ENCODE peak calls at places on chromosomes 5 and 9, in nine cellular contexts. Y, J, X, V, H, O, A, P and I are unnamed samples.

GRCh38 chr9:106864533-106865143 is 1.7 kb downstream of the ZNF462 start:
- DNase-seq in A (peak; percentile 38), J (no peak), X (no peak), P (no peak), O (peak; percentile 62), Y (peak; percentile 61), V (peak; percentile 52), H (peak; percentile 51), I (no peak)

GRCh38 chr5:177296581-177296980 is 6.9 kb downstream of the RAB24 start:
- DNase-seq in H (no peak), Y (no peak), A (no peak), P (no peak), V (no peak), J (no peak), O (no peak), X (no peak), I (no peak)

GRCh38 chr9:116342071-116342470 is 188.5 kb downstream of the PAPPA start:
- DNase-seq in H (peak; percentile 47), P (no peak), A (no peak), O (no peak), X (no peak), Y (no peak), V (peak; percentile 74), J (no peak), I (no peak)

GRCh38 chr5:73673161-73673591 is 47.2 kb downstream of the ARHGEF28 start:
- DNase-seq in X (no peak), P (peak; percentile 54), V (peak; percentile 82), Y (peak; percentile 90), J (no peak), A (no peak), H (peak; percentile 85), O (peak; percentile 86), I (no peak)

GRCh38 chr9:3569529-3569928 is 43.7 kb upstream of the RFX3 start:
- DNase-seq in Y (no peak), P (no peak), J (no peak), V (no peak), O (no peak), H (no peak), X (no peak), A (no peak), I (no peak)

GRCh38 chr5:148957591-148958202 is 105.2 kb downstream of the SH3TC2 start:
- DNase-seq in H (peak; percentile 22), A (no peak), J (no peak), V (peak; percentile 77), X (no peak), P (no peak), Y (peak; percentile 42), O (no peak), I (no peak)

GRCh38 chr5:173454381-173454763 is 126.2 kb upstream of the STC2 start:
- DNase-seq in A (no peak), V (peak; percentile 92), H (peak; percentile 48), J (no peak), O (peak; percentile 68), P (peak; percentile 48), X (no peak), Y (peak; percentile 46), I (no peak)

GRCh38 chr5:152256580-152256979 is 148.5 kb downstream of the NMUR2 start:
- DNase-seq in P (no peak), A (no peak), X (no peak), V (no peak), J (no peak), H (no peak), O (no peak), Y (no peak), I (no peak)

GRCh38 chr9:570187-570586 is 271.3 kb upstream of the DMRT1 start:
- DNase-seq in V (no peak), O (no peak), X (no peak), P (no peak), H (no peak), J (no peak), A (no peak), Y (no peak), I (no peak)

GRCh38 chr5:127919818-127920217 is 163.7 kb upstream of the SLC12A2 start:
- DNase-seq in V (no peak), X (no peak), H (no peak), A (no peak), P (no peak), J (no peak), O (no peak), Y (no peak), I (no peak)

DNA sequence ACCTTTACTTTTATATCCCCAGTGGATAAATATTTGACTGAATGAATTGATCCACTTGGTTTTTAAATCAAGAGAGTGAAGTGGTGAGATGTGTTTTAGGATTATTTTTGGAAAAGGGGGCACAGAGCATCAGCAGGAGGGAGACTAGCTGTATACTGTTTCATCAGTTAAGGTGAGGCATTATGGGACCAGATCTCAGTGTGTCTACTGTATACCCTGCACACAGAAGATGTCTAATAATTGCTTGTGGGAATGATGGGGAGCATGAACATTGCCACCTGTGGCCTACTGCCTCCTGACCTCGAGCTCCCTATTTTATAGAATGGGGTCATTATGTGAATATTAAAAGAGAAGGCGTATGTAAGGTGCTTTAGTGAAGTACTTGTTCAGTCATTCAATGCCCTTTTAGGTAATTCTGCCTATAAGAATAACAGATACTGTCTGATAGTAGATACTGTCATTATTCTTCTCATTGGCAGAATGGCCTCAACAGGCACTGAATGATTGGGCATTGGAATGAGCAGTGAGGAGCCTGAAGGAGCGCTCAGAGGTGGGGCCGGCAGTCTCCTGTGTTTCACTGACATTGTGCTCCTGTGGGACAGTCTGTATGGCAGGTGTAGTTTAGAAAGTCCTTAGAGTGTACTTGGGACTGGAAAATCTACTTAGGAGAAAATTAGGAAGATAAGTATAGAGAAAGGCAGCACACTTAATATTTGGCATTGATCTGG is 47.4 kb upstream of the FAM120AOS start:
- DNase-seq in O (no peak), H (no peak), V (no peak), A (no peak), P (no peak), X (no peak), Y (no peak), J (no peak), I (no peak)
- H3K4me3 ChIP-seq in O (peak overlapping the region; percentile 18), H (peak overlapping the region; percentile 65), V (peak overlapping the region; percentile 28), A (peak overlapping the region; percentile 11), P (no peak overlapping the region), X (peak overlapping the region; percentile 35), Y (no peak overlapping the region), J (no peak overlapping the region), I (peak overlapping the region; percentile 17)

DNA sequence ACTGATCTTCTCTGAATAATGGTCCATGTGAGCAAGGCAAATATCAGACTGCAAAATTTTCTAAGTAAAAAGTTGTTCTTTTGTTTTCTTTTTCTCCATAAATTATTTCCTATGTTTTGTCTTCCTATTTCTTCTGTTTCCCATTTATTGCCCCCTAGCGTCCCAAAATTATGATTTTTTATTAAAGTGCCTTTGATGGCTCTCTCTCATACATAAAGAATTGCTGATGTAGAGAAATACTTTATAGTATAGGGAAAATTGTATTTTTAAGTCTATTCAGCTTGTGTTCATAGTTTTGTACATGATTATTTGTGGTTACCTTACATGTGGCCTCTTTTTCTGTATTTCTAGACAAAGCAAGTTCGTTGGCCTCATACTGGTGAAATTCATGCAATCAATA is 1031.2 kb downstream of the EFNA5 start:
- DNase-seq in A (no peak), H (no peak), V (no peak), J (no peak), X (no peak), Y (no peak), O (no peak), P (no peak), I (no peak)
- TF ChIP-seq CTCF in A (no peak), H (peak; percentile 11), V (no peak), J (no peak), X (no peak), Y (no peak), O (no peak), P (no peak), I (no peak)

GRCh38 chr9:90457386-90458080 is 185.1 kb downstream of the DIRAS2 start:
- DNase-seq in A (no peak), V (no peak), P (no peak), J (no peak), Y (no peak), H (no peak), X (no peak), O (no peak), I (no peak)
- H3K4me3 ChIP-seq in A (no peak overlapping the region), V (no peak overlapping the region), P (no peak overlapping the region), J (no peak overlapping the region), Y (no peak overlapping the region), H (no peak overlapping the region), X (no peak overlapping the region), O (no peak overlapping the region), I (no peak overlapping the region)

DNA sequence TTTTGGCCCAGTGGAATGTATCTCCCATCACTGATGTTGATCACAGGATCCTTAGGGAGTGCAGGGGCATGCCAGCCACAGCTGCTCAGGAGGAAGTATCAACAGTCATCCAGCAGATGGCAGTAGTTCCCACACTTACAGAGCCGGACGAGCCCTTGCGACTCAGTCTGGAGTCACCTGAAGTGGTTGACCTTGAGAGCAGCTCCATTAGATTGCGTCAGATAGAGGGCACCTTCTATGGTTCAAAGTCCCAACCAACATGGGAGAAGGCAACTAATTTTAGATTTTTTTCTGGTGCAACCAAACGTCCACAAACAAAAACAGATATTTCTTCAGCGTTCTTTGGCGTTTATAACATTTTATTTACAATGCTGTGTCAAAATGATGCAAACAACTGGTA is 124.5 kb downstream of the EGFLAM start:
- DNase-seq in P (peak; percentile 46), J (peak; percentile 30), Y (peak; percentile 73), H (peak; percentile 64), X (no peak), V (peak; percentile 88), A (peak; percentile 51), O (peak; percentile 50), I (peak; percentile 7)
- TF ChIP-seq CTCF in P (peak; percentile 86), J (peak; percentile 82), Y (peak; percentile 86), H (peak; percentile 93), X (peak; percentile 47), V (peak; percentile 88), A (peak; percentile 56), O (peak; percentile 94), I (peak; percentile 89)

DNA sequence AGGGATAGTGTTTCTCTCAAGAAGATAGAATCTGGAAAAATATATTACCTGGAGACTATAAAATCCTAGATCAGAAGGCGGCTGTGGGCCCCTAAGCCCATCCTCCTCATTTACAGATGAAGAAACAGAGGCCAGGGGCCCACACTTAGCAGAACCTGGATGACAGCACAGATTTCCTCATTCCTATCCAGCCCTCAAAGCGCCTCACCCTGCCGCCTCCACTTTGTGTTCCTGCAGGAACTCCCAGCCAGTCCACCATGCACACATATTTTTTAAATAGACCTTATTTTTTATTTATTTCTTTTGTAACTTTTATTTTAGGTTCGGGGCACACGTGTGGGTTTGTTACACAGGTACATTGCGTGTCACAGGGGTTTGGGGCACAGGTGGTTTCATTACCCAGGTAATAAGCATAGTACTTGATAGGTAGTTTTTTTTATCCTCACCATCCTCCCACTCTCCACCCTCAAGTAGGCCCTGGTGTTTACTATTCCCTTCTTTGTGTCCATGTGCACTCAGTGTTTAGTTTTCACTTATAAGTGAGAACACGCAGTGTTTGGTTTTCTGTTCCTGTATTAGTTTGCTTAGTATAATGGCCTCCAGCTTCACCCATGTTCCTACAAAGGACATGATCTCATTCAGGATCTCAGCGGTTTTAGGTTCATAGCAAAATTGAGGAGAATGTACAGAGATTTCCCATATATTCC is 85.5 kb upstream of the MAP1B start:
- DNase-seq in O (no peak), J (no peak), P (no peak), X (no peak), A (no peak), V (no peak), Y (no peak), H (no peak), I (no peak)
- H3K4me3 ChIP-seq in O (no peak overlapping the region), J (no peak overlapping the region), P (no peak overlapping the region), X (no peak overlapping the region), A (no peak overlapping the region), V (no peak overlapping the region), Y (no peak overlapping the region), H (no peak overlapping the region), I (no peak overlapping the region)